ENCODE peak calls at places on chromosomes 12 and 14, in ten cellular contexts. H is ovary, D is HepG2, F is PC-3, E is Calu3, U is mammary epithelial cell, Z is left ventricle myocardium inferior, Y is dorsolateral prefrontal cortex, C is nephron progenitor cell, B is endothelial cell. G is an unnamed sample.

GRCh38 chr12:131796411-131796736 is 31.8 kb upstream of the MMP17 start:
- DNase-seq in H (no peak), D (no peak), F (no peak), E (no peak), U (no peak), Z (no peak), Y (no peak), C (no peak), B (no peak), G (no peak)

GRCh38 chr14:51419685-51420084 is 179.6 kb downstream of the TMX1 start:
- DNase-seq in H (no peak), D (no peak), F (no peak), E (no peak), U (no peak), Z (no peak), Y (no peak), C (no peak), B (no peak), G (no peak)

GRCh38 chr14:95993768-95994592 is 45.2 kb upstream of the C14orf132 start:
- DNase-seq in H (no peak), D (peak), F (peak), E (peak), U (peak), Z (no peak), Y (peak), C (peak), B (peak), G (no peak)

GRCh38 chr12:51846209-51846779 is 2.2 kb downstream of the FIGNL2 start:
- DNase-seq in H (no peak), D (no peak), F (no peak), E (no peak), U (no peak), Z (no peak), Y (no peak), C (no peak), B (no peak), G (no peak)

GRCh38 chr14:87630808-87631207 is 362.2 kb downstream of the GALC start:
- DNase-seq in H (no peak), D (no peak), F (no peak), E (no peak), U (no peak), Z (no peak), Y (no peak), C (no peak), B (no peak), G (no peak)

GRCh38 chr12:93802293-93802692 is 125.1 kb downstream of the CRADD start:
- DNase-seq in H (no peak), D (no peak), F (no peak), E (no peak), U (no peak), Z (peak), Y (no peak), C (no peak), B (no peak), G (no peak)

GRCh38 chr14:104752338-104752734 is 611 bp upstream of the SIVA1 start:
- DNase-seq in H (peak), D (no peak), F (no peak), E (no peak), U (no peak), Z (no peak), Y (no peak), C (no peak), B (no peak), G (peak)

GRCh38 chr12:62959745-62960144 is 24.8 kb upstream of the PPM1H start:
- DNase-seq in H (no peak), D (no peak), F (no peak), E (no peak), U (no peak), Z (no peak), Y (no peak), C (no peak), B (no peak), G (no peak)

GRCh38 chr12:124713436-124714082 is 146.1 kb upstream of the NCOR2 start:
- DNase-seq in H (no peak), D (no peak), F (no peak), E (no peak), U (no peak), Z (no peak), Y (no peak), C (no peak), B (no peak), G (peak)

GRCh38 chr12:21413369-21414277 is 23.8 kb upstream of the PYROXD1 start:
- DNase-seq in H (no peak), D (peak), F (no peak), E (no peak), U (no peak), Z (no peak), Y (no peak), C (no peak), B (no peak), G (no peak)

GRCh38 chr14:88030079-88030478 is 25.1 kb downstream of the GPR65 start:
- DNase-seq in H (no peak), D (no peak), F (no peak), E (no peak), U (no peak), Z (no peak), Y (no peak), C (no peak), B (no peak), G (no peak)

GRCh38 chr14:72965249-72965648 is 39.0 kb downstream of the DCAF4 start:
- DNase-seq in H (no peak), D (peak), F (peak), E (no peak), U (peak), Z (no peak), Y (no peak), C (no peak), B (no peak), G (no peak)

GRCh38 chr12:71125515-71125914 is 32.3 kb downstream of the TSPAN8 start:
- DNase-seq in H (no peak), D (peak), F (peak), E (no peak), U (no peak), Z (no peak), Y (no peak), C (no peak), B (no peak), G (no peak)

GRCh38 chr14:68042591-68043210 is 223.1 kb downstream of the RAD51B start:
- DNase-seq in H (no peak), D (no peak), F (peak), E (no peak), U (peak), Z (no peak), Y (no peak), C (peak), B (no peak), G (no peak)

GRCh38 chr12:52521175-52521574 is 981 bp upstream of the KRT5 start:
- DNase-seq in H (no peak), D (no peak), F (peak), E (peak), U (peak), Z (no peak), Y (no peak), C (no peak), B (peak), G (no peak)

GRCh38 chr14:58718226-58718625 is 80.5 kb downstream of the DACT1 start:
- DNase-seq in H (no peak), D (no peak), F (no peak), E (no peak), U (no peak), Z (no peak), Y (no peak), C (no peak), B (no peak), G (no peak)

GRCh38 chr12:53065470-53065869 is 13.7 kb downstream of the SPRYD3 start:
- DNase-seq in H (peak), D (no peak), F (no peak), E (no peak), U (no peak), Z (no peak), Y (no peak), C (no peak), B (no peak), G (no peak)

GRCh38 chr12:61137677-61138380 is 1122.4 kb upstream of the USP15 start:
- DNase-seq in H (no peak), D (no peak), F (no peak), E (no peak), U (no peak), Z (no peak), Y (no peak), C (no peak), B (no peak), G (no peak)

GRCh38 chr12:57261385-57261784 is 10.4 kb upstream of the STAC3 start:
- DNase-seq in H (no peak), D (no peak), F (no peak), E (no peak), U (no peak), Z (no peak), Y (no peak), C (no peak), B (no peak), G (no peak)

GRCh38 chr14:36676236-36676635 is 14.6 kb downstream of the PAX9 start:
- DNase-seq in H (no peak), D (no peak), F (no peak), E (no peak), U (no peak), Z (no peak), Y (no peak), C (peak), B (no peak), G (no peak)

GRCh38 chr12:45655186-45655585 is 74.3 kb upstream of the ARID2 start:
- DNase-seq in H (no peak), D (peak), F (peak), E (no peak), U (peak), Z (no peak), Y (no peak), C (peak), B (no peak), G (no peak)

GRCh38 chr14:54829486-54830224 is 73.0 kb downstream of the GCH1 start:
- DNase-seq in H (no peak), D (no peak), F (no peak), E (no peak), U (no peak), Z (no peak), Y (no peak), C (no peak), B (no peak), G (no peak)

GRCh38 chr12:130335517-130336392 is 1.9 kb upstream of the PIWIL1 start:
- DNase-seq in H (no peak), D (peak), F (peak), E (peak), U (peak), Z (no peak), Y (no peak), C (peak), B (peak), G (no peak)

GRCh38 chr12:49626836-49627235 is 3.5 kb downstream of the PRPF40B start:
- DNase-seq in H (no peak), D (no peak), F (no peak), E (no peak), U (no peak), Z (no peak), Y (no peak), C (no peak), B (no peak), G (no peak)

GRCh38 chr14:104264495-104265265 is 126.3 kb downstream of the KIF26A start:
- DNase-seq in H (peak), D (no peak), F (no peak), E (no peak), U (no peak), Z (no peak), Y (no peak), C (no peak), B (no peak), G (no peak)

GRCh38 chr12:56884421-56884820 is 49.8 kb downstream of the SDR9C7 start:
- DNase-seq in H (no peak), D (no peak), F (peak), E (no peak), U (no peak), Z (no peak), Y (no peak), C (no peak), B (no peak), G (no peak)

GRCh38 chr14:99233222-99234035 is 38.6 kb downstream of the BCL11B start:
- DNase-seq in H (no peak), D (no peak), F (no peak), E (no peak), U (no peak), Z (no peak), Y (no peak), C (peak), B (no peak), G (no peak)

GRCh38 chr14:100830681-100831080 is 4.8 kb downstream of the MEG3 start:
- DNase-seq in H (no peak), D (no peak), F (no peak), E (no peak), U (no peak), Z (no peak), Y (no peak), C (no peak), B (no peak), G (no peak)

GRCh38 chr14:68157971-68158371 is 338.4 kb downstream of the RAD51B start:
- DNase-seq in H (no peak), D (no peak), F (peak), E (no peak), U (peak), Z (no peak), Y (no peak), C (no peak), B (no peak), G (no peak)

GRCh38 chr12:7064516-7064915 is 4.0 kb downstream of the C1S start:
- DNase-seq in H (no peak), D (no peak), F (no peak), E (no peak), U (no peak), Z (no peak), Y (no peak), C (no peak), B (no peak), G (no peak)

GRCh38 chr12:3034067-3034750 is 43.0 kb upstream of the TSPAN9 start:
- DNase-seq in H (peak), D (peak), F (peak), E (peak), U (peak), Z (peak), Y (peak), C (peak), B (peak), G (no peak)

GRCh38 chr14:45526715-45527549 is 273.9 kb upstream of the MIS18BP1 start:
- DNase-seq in H (peak), D (peak), F (peak), E (peak), U (peak), Z (no peak), Y (no peak), C (peak), B (peak), G (no peak)

GRCh38 chr12:3313066-3313465 is 177.9 kb upstream of the PRMT8 start:
- DNase-seq in H (peak), D (no peak), F (peak), E (no peak), U (peak), Z (no peak), Y (peak), C (no peak), B (no peak), G (no peak)

GRCh38 chr14:102196436-102197230 is 56.9 kb downstream of the WDR20 start:
- DNase-seq in H (no peak), D (no peak), F (no peak), E (no peak), U (no peak), Z (no peak), Y (peak), C (no peak), B (no peak), G (no peak)

GRCh38 chr14:30907659-30908057 is 33.3 kb downstream of the COCH start:
- DNase-seq in H (no peak), D (no peak), F (no peak), E (no peak), U (no peak), Z (no peak), Y (no peak), C (no peak), B (no peak), G (no peak)

GRCh38 chr14:30908826-30909225 is 34.5 kb downstream of the COCH start:
- DNase-seq in H (no peak), D (no peak), F (no peak), E (no peak), U (no peak), Z (no peak), Y (no peak), C (no peak), B (no peak), G (no peak)

GRCh38 chr14:30903285-30904124 is 29.1 kb downstream of the COCH start:
- DNase-seq in H (no peak), D (peak), F (no peak), E (no peak), U (no peak), Z (no peak), Y (no peak), C (no peak), B (no peak), G (no peak)

GRCh38 chr14:30906752-30907658 is 32.6 kb downstream of the COCH start:
- DNase-seq in H (no peak), D (peak), F (peak), E (no peak), U (peak), Z (no peak), Y (no peak), C (no peak), B (no peak), G (no peak)
- TF ChIP-seq CTCF in H (no peak), D (peak), F (peak), E (peak), U (peak), Z (peak), Y (peak), C (no peak), B (no peak), G (peak)

DNA sequence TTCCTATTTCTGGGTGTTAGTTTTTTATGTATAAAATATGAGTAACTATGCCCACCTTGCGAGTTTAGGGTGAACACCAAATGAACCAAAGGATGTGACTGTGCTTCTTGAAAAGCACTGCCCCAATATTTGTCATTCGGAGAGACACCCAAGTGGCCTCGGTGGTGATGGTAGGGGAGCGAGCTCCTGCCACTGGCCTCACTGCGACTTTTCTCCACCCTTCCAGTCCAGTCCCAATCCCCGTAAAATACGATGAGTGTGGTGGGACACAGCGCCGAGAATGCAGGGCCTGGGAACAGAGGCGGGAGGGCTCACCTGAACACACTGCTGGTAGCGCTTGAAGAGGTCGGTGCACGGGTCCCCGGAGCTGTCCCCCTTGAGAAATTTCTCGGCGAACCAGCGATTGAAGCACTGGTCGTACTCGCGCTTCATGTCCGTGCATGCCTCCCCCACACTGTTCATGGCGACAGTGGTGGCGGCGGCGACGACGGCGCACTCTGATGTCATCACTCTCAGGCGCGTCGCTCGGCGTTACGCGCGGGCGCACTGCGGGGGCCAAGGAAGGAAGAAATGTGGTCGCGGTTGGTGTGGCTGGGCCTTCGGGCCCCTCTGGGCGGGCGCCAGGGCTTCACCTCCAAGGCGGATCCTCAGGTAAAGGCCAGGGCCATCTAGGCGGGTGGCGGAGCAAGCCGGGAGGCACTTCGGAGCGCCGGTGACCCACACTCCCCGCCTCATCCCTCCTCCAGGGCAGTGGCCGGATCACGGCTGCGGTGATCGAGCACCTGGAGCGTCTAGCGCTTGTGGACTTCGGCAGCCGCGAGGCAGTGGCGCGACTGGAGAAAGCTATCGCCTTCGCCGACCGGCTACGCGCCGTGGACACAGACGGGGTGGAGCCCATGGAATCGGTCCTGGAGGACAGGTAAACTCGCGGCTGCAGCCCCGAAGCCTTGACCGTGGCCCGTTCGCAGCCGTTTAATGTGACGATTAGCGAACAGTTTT is at the start of the genes GATC and TRIAP1:
- DNase-seq in H (peak), D (peak), F (peak), E (peak), U (peak), Z (peak), Y (peak), C (peak), B (peak), G (peak)
- TF ChIP-seq CTCF in H (no peak), D (peak), F (no peak), E (no peak), U (no peak), Z (no peak), Y (peak), C (no peak), B (no peak), G (no peak)

DNA sequence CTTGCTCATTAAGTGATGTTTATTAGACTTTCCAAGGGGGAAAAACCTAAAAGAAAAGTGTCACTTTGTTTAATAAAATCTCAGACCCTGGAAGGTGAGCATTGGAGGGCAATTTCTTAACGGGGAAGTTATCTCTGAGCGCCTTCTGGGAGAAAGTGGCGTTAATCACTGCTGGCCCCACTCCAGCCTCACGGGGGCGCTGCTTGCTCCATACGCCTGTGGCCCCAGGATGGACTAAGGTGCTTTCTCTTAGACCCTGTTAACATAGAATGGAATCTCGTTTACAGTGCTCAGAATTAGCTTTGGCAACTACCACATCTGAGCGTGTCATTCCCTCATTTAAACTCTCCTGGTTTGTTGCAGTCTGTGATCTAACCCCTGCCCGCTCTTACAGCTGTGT is 16.4 kb upstream of the PRIMA1 start:
- DNase-seq in H (no peak), D (no peak), F (no peak), E (no peak), U (no peak), Z (no peak), Y (no peak), C (no peak), B (no peak), G (no peak)
- TF ChIP-seq CTCF in H (no peak), D (peak), F (peak), E (no peak), U (no peak), Z (no peak), Y (no peak), C (peak), B (peak), G (no peak)

GRCh38 chr12:65187665-65188064 is 18.3 kb downstream of the LEMD3 start:
- DNase-seq in H (no peak), D (no peak), F (no peak), E (no peak), U (no peak), Z (no peak), Y (no peak), C (no peak), B (no peak), G (no peak)
- TF ChIP-seq CTCF in H (no peak), D (no peak), F (no peak), E (no peak), U (no peak), Z (no peak), Y (no peak), C (no peak), B (no peak), G (no peak)

DNA sequence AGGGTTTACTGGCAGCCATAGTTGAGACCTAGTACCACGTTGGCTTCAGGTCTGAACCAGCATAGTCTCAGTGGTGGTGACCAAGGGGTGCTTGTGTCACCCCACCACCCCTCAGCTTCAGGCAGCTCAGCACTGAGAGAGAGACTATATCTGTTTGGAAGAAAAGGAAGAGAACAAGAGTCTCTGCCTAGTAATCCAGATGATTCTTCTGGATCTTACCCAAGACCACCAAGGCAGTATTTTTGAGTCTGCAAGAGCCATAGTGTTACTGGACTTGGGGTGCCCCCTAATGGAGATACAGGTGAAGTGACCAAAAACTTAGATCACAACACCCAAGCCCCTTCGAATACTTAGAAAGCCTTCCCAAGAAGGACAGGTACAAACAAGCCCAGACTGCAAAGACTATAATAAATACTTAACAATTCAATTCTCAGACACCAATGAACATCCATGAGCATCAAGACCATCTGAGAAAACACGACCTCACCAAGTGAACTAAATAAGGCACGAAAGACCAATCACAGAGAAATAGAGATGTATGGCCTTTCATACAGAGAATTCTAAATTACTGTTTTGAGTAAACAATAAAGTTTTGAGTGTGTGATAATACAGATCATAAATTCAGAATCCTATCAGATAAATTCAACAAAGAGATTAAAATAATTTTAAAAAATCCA is 107.0 kb downstream of the HELB start:
- DNase-seq in H (no peak), D (peak), F (peak), E (peak), U (peak), Z (no peak), Y (no peak), C (peak), B (peak), G (peak)
- TF ChIP-seq CTCF in H (no peak), D (peak), F (peak), E (peak), U (peak), Z (peak), Y (peak), C (peak), B (peak), G (peak)

G was measured in CD14-positive monocyte.